ENCODE peak calls at places on chromosomes 16 and 17, in four cellular contexts. D is body of pancreas; E is effector memory CD4-positive, alpha-beta T cell; G is ovary. K is an unnamed sample. For H3K9me3, the result is how much of the 10 kb centered on the place peaks cover.

GRCh38 chr16:82082097-82082496 is 47.0 kb downstream of the HSD17B2 start:
- DNase-seq in D (no peak), E (no peak), G (no peak), K (no peak)

GRCh38 chr17:40019140-40019991 is 4.1 kb downstream of the CSF3 start:
- DNase-seq in D (no peak), E (no peak), G (no peak), K (no peak)

GRCh38 chr16:1678500-1679098 is 520 bp downstream of the JPT2 start:
- DNase-seq in D (peak), E (peak), G (peak), K (peak)

GRCh38 chr17:42281571-42282096 is 5.4 kb upstream of the STAT5B start:
- DNase-seq in D (peak), E (no peak), G (no peak), K (no peak)

GRCh38 chr16:67185003-67185865 is 1.5 kb upstream of the MATCAP1 start:
- DNase-seq in D (peak), E (peak), G (peak), K (peak)

GRCh38 chr16:20897253-20897896 is 2.8 kb downstream of the DCUN1D3 start:
- DNase-seq in D (no peak), E (no peak), G (no peak), K (no peak)

GRCh38 chr16:70706948-70707465 is 21.2 kb upstream of the MTSS2 start:
- DNase-seq in D (no peak), E (no peak), G (peak), K (no peak)

GRCh38 chr16:54489225-54489781 is 202.7 kb upstream of the IRX3 start:
- DNase-seq in D (peak), E (no peak), G (no peak), K (no peak)

GRCh38 chr16:58222532-58223316 is 24.8 kb upstream of the CSNK2A2 start:
- DNase-seq in D (peak), E (no peak), G (no peak), K (no peak)

GRCh38 chr16:89108412-89108811 is 14.8 kb downstream of the ACSF3 start:
- DNase-seq in D (no peak), E (no peak), G (no peak), K (no peak)

GRCh38 chr16:17404903-17405691 is 65.7 kb downstream of the XYLT1 start:
- DNase-seq in D (peak), E (no peak), G (peak), K (no peak)

GRCh38 chr16:10558746-10559641 is 21.4 kb downstream of the EMP2 start:
- DNase-seq in D (peak), E (no peak), G (peak), K (no peak)

GRCh38 chr17:40095944-40096791 is 4.2 kb downstream of the NR1D1 start:
- DNase-seq in D (peak), E (peak), G (no peak), K (peak)

GRCh38 chr16:47917118-47917517 is 238.7 kb downstream of the ABCC12 start:
- DNase-seq in D (no peak), E (no peak), G (no peak), K (no peak)

GRCh38 chr17:71500761-71501555 is 619.9 kb upstream of the SOX9 start:
- DNase-seq in D (no peak), E (no peak), G (no peak), K (no peak)

GRCh38 chr16:74563828-74564263 is 43.1 kb downstream of the GLG1 start:
- DNase-seq in D (peak), E (no peak), G (no peak), K (no peak)

GRCh38 chr16:5709889-5710288 is 612.3 kb upstream of the EEF2KMT start:
- DNase-seq in D (no peak), E (no peak), G (no peak), K (no peak)

GRCh38 chr17:10327640-10328039 is 45.2 kb downstream of the MYH13 start:
- DNase-seq in D (peak), E (peak), G (peak), K (no peak)

GRCh38 chr17:29045734-29046133 is 2.8 kb downstream of the PIPOX start:
- DNase-seq in D (no peak), E (no peak), G (no peak), K (no peak)

GRCh38 chr16:31876955-31877828 is 3.6 kb downstream of the ZNF267 start:
- DNase-seq in D (no peak), E (peak), G (no peak), K (peak)

GRCh38 chr16:4314532-4315184 is 1.2 kb upstream of the GLIS2 start:
- DNase-seq in D (no peak), E (no peak), G (no peak), K (peak)

GRCh38 chr16:50735629-50736122 is 6.2 kb upstream of the CYLD start:
- DNase-seq in D (no peak), E (no peak), G (no peak), K (no peak)

GRCh38 chr17:3796110-3796821 is 4.7 kb downstream of the ITGAE start:
- DNase-seq in D (peak), E (peak), G (no peak), K (peak)

GRCh38 chr17:68600881-68601564 is at the start of gene FAM20A:
- DNase-seq in D (peak), E (no peak), G (peak), K (no peak)

GRCh38 chr17:6639651-6640535 is 618 bp downstream of the KIAA0753 start:
- DNase-seq in D (no peak), E (no peak), G (peak), K (no peak)

DNA sequence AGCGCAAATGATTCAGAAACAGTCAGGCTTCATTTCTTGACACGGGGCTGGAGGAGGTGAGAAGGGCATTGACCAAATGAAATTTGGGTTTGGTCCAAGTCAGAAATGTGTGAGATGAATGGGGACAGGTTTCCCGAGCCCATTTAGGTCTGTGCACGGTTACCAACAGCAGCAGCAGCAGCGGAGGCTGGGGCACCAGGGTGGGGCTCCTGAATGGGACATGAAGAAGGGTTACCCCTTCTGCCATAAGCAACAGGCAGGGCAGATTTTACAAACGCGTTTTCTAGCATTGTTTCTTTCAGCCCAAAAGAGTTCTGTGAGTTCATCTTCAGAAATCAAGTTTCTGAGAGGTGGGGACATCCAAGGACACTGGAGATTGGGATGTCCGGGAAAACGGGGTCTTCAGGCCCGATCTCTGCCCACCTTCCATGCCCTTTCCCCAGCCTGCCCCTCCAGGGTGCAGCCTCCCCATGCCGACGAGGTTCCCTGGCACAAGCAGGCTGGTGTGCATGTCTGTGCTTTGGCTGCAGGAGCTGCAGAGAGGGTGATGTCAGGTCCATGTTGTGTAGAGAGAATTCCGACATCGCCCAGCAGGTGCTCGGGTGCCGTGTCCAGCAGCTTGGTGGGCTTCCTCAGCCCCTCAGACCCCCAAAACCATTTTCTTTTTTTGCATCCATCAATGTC is 97.0 kb downstream of the METRNL start:
- DNase-seq in D (peak), E (no peak), G (no peak), K (no peak)
- H3K9me3 ChIP-seq in D (under half), E (under half), G (under half), K (under half)

DNA sequence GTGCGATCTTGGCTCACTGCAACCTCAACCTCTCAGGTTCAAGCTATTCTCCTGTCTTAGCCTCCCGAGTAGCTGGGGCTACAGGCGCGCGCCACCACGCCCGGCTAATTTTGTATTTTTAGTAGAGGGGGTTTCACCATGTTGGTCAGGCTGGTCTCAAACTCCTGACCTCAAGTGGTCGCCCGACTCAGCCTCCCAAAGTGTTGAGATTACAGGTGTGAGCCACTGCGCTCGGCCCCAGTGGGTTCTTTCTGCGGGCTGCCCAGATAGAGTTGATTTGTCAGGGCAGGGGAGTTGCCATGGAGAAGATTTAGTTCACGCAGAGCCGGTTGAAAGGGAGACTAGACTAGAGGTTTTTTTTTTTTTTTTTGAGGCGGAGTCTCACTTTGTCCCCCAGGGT is 1.7 kb downstream of the TBCD start:
- DNase-seq in D (no peak), E (no peak), G (no peak), K (no peak)
- H3K4me3 ChIP-seq in D (no peak), E (no peak), G (no peak), K (no peak)

GRCh38 chr16:29899516-29900101 is at the start of gene SEZ6L2:
- DNase-seq in D (peak), E (no peak), G (no peak), K (no peak)
- H3K27ac ChIP-seq in D (peak), E (no peak), G (no peak), K (no peak)

DNA sequence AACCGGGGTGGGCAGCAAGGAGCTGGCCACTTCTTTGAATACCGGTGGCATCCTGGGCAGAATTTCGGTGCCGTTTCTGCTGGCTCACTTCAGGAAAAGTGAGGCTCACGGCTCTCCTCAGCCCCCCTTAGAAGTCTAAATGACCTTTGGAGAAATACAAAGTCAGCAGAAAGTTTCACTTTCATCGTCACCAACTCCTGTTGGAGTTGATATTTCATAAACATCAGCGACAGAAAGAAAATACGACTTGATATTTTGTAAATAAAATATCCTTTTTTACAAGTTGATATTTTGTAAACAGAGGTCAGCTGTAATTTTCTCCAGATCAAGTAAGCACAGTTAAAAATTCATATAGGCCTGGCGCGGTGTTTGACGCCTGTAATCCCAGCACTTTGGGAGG is 781 bp downstream of the ZNF75A start:
- DNase-seq in D (no peak), E (no peak), G (no peak), K (no peak)
- H3K9me3 ChIP-seq in D (under half), E (under half), G (half or more), K (under half)

GRCh38 chr17:44847581-44847980 is at the start of gene HIGD1B:
- DNase-seq in D (no peak), E (no peak), G (no peak), K (no peak)
- H3K4me3 ChIP-seq in D (no peak), E (no peak), G (no peak), K (no peak)

DNA sequence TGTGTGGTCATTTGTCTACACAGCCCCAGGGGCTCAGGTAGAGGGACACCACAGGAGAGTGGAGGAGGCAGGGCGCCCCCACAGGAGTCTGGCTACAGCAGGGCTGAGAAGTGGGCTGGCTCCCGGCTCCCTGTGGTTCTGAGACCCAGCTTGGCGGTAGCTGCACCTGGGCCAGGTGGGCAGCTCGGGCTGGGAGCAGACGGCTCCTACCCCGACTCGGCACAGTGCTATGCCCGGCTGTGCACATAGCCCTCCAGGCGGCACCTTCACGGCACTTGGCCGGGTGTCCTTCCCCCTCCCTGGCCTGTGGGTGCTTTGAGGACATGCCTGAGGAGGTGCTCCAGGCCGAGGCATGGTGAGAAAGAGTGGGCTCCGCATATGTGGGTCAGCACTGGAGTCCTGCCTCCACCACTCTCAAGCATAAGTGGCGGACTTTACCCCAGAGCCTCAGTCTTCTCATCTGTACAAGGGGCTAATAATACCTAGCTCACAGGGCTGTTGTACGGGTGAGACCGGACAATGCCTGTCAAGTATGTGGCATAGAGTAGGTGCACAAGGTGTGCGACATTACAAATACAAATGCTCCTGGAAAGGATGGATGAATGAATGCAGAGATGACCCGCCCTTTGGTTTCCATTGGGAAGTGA is 50.1 kb upstream of the JPH3 start:
- DNase-seq in D (no peak), E (no peak), G (no peak), K (no peak)
- H3K27ac ChIP-seq in D (no peak), E (no peak), G (no peak), K (no peak)

DNA sequence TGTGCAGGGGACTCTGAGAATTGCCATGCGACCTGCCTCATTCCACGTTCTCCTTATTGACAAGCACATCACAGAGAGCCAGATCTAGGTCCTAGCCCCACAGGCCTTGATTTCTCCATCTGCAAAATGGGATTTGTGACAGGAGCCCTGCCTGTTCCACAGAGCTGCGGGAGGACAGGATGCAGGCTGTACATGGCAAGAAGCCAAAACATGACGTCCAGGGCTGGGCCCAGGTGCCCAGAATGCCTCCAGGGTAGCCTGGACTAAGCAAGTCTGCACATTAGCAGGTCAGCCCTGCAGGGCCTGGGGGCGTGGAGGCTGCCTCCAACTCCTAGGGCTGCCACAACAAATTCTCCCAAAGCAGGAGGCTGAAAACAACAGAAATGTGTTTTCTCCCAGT is 235.7 kb upstream of the SDK2 start:
- DNase-seq in D (no peak), E (no peak), G (no peak), K (no peak)
- H3K9me3 ChIP-seq in D (under half), E (under half), G (under half), K (under half)

GRCh38 chr17:43917348-43918025 is 10.2 kb upstream of the MPP2 start:
- DNase-seq in D (peak), E (no peak), G (no peak), K (peak)
- H3K4me3 ChIP-seq in D (no peak), E (peak), G (no peak), K (peak)

DNA sequence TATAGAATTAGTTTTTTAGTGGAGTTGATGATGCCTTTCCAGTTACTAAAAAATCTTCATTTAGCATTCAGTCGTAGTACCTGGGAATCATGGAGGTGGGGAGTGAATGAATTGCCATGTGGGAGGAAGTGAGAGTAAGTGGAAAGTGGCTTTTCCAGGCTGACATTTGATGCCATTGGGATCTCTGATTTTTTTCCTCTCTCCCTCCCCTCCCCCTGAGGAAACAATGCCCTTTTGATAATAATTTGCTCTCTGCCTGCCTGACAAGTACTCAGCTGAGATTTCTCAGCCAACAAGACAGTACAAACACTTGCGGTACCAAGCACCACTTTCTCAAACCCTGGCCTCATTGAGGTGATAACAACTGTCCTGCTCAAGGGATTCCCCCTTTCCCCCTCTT is 2.2 kb downstream of the UBE2Z start:
- DNase-seq in D (no peak), E (no peak), G (no peak), K (no peak)
- H3K27ac ChIP-seq in D (peak), E (peak), G (no peak), K (peak)

GRCh38 chr17:70407501-70407900 is 238.2 kb downstream of the KCNJ2 start:
- DNase-seq in D (no peak), E (no peak), G (no peak), K (no peak)
- H3K9me3 ChIP-seq in D (under half), E (under half), G (under half), K (under half)

K was measured in CD4-positive, alpha-beta memory T cell.